ENCODE peak calls at places on chromosomes 16 and 17, in nine cellular contexts. U is prostate gland, G is heart left ventricle, L is stomach, R is A549, A is ovary, I is H1, B is thyroid gland, V is NB4. H is an unnamed sample.

GRCh38 chr17:2214887-2215615 is 88.5 kb downstream of the SMG6 start:
- DNase-seq in U (no peak), G (no peak), V (no peak), B (no peak), I (no peak), L (no peak), A (peak), R (no peak), H (peak)

GRCh38 chr16:47198180-47198575 is 54.4 kb upstream of the NETO2 start:
- DNase-seq in R (no peak), G (no peak), B (no peak), V (no peak), I (no peak), A (no peak), U (no peak), L (no peak), H (no peak)

GRCh38 chr17:65678534-65678933 is 117.1 kb upstream of the AXIN2 start:
- DNase-seq in R (no peak), A (no peak), V (no peak), B (no peak), G (no peak), I (no peak), U (no peak), L (no peak), H (no peak)

GRCh38 chr17:50205111-50205821 is 3.8 kb upstream of the COL1A1 start:
- DNase-seq in U (no peak), A (peak), L (no peak), V (no peak), I (no peak), G (no peak), R (no peak), B (no peak), H (peak)

GRCh38 chr16:84989791-84990620 is 21.3 kb downstream of the ZDHHC7 start:
- DNase-seq in B (no peak), V (no peak), L (no peak), A (no peak), R (no peak), U (no peak), G (no peak), I (no peak), H (no peak)

GRCh38 chr16:20866161-20866772 is 33.9 kb downstream of the DCUN1D3 start:
- DNase-seq in A (no peak), I (no peak), B (no peak), G (peak), V (peak), R (peak), U (no peak), L (peak), H (no peak)

GRCh38 chr16:74596586-74596985 is 10.3 kb downstream of the GLG1 start:
- DNase-seq in U (no peak), L (no peak), I (no peak), B (no peak), R (no peak), V (no peak), G (no peak), A (no peak), H (no peak)

GRCh38 chr17:55478971-55479370 is 32.3 kb downstream of the SMIM36 start:
- DNase-seq in U (no peak), A (no peak), V (no peak), G (no peak), I (no peak), R (no peak), L (no peak), B (no peak), H (no peak)

GRCh38 chr17:63842173-63842539 is 329 bp downstream of the SMARCD2 start:
- DNase-seq in U (peak), L (peak), B (peak), G (peak), V (peak), R (no peak), I (no peak), A (peak), H (peak)

GRCh38 chr17:4719146-4719545 is 8.7 kb downstream of the ARRB2 start:
- DNase-seq in B (no peak), U (no peak), L (no peak), G (no peak), I (no peak), A (no peak), V (no peak), R (no peak), H (no peak)

GRCh38 chr17:72121164-72122001 is 563 bp downstream of the SOX9 start:
- DNase-seq in U (no peak), B (peak), G (peak), A (no peak), I (no peak), V (no peak), R (peak), L (peak), H (no peak)
- H3K4me3 ChIP-seq in U (peak), B (peak), G (peak), A (peak), I (peak), V (no peak), R (peak), L (peak), H (peak)

GRCh38 chr16:80803341-80804060 is 897 bp downstream of the CDYL2 start:
- DNase-seq in B (peak), A (no peak), L (peak), R (no peak), G (peak), V (peak), U (peak), I (no peak), H (no peak)
- TF ChIP-seq CTCF in B (peak), A (no peak), L (no peak), R (no peak), G (peak), V (no peak), U (peak), I (peak), H (no peak)

GRCh38 chr16:5206331-5206990 is 108.9 kb upstream of the EEF2KMT start:
- DNase-seq in R (no peak), U (no peak), I (no peak), A (no peak), G (no peak), L (no peak), B (no peak), V (no peak), H (no peak)
- TF ChIP-seq POLR2A in R (no peak), U (no peak), I (no peak), A (no peak), G (no peak), L (no peak), B (no peak), V (no peak), H (no peak)

GRCh38 chr17:9402590-9403199 is 172.9 kb downstream of the STX8 start:
- DNase-seq in R (peak), B (no peak), L (no peak), G (no peak), U (no peak), V (peak), A (no peak), I (peak), H (no peak)
- H3K4me3 ChIP-seq in R (no peak), B (no peak), L (no peak), G (no peak), U (no peak), V (no peak), A (no peak), I (no peak), H (no peak)

GRCh38 chr17:51487947-51488346 is 227.6 kb downstream of the UTP18 start:
- DNase-seq in B (peak), L (no peak), A (no peak), G (no peak), I (no peak), U (no peak), R (no peak), V (peak), H (no peak)
- TF ChIP-seq CTCF in B (peak), L (no peak), A (no peak), G (no peak), I (peak), U (no peak), R (no peak), V (peak), H (no peak)

GRCh38 chr16:3654249-3654991 is at the start of gene DNASE1:
- DNase-seq in L (peak), B (peak), G (no peak), I (peak), V (peak), A (no peak), R (peak), U (no peak), H (peak)
- TF ChIP-seq POLR2A in L (no peak), B (no peak), G (no peak), I (no peak), V (no peak), A (no peak), R (no peak), U (no peak), H (no peak)

GRCh38 chr17:70105641-70106040 is 30.6 kb downstream of the KCNJ16 start:
- DNase-seq in G (no peak), I (no peak), B (no peak), R (no peak), L (no peak), U (no peak), V (no peak), A (no peak), H (no peak)
- H3K4me3 ChIP-seq in G (no peak), I (no peak), B (no peak), R (no peak), L (no peak), U (no peak), V (no peak), A (no peak), H (no peak)